ENCODE peak calls at places on chromosome 1, in eight cellular contexts. P, M, F, Z, K, D, O and W are unnamed samples.

GRCh38 chr1:151881479-151881878 is 27.8 kb downstream of the THEM4 start:
- DNase-seq in P (no peak), M (no peak), F (no peak), Z (no peak), K (no peak), D (no peak), O (no peak), W (no peak)

GRCh38 chr1:978069-978834 is 3.6 kb downstream of the PERM1 start:
- DNase-seq in P (no peak), M (no peak), F (no peak), Z (no peak), K (no peak), D (no peak), O (no peak), W (no peak)

GRCh38 chr1:1349256-1350012 is at the start of gene DVL1:
- DNase-seq in P (peak), M (peak), F (peak), Z (no peak), K (peak), D (peak), O (peak), W (peak)

GRCh38 chr1:227432181-227432535 is 113.9 kb upstream of the CDC42BPA start:
- DNase-seq in P (no peak), M (no peak), F (no peak), Z (no peak), K (no peak), D (no peak), O (no peak), W (no peak)

GRCh38 chr1:116915182-116915611 is 5.5 kb downstream of the PTGFRN start:
- DNase-seq in P (no peak), M (no peak), F (no peak), Z (no peak), K (no peak), D (peak), O (no peak), W (peak)

GRCh38 chr1:246797157-246797556 is 72.9 kb downstream of the SCCPDH start:
- DNase-seq in P (no peak), M (no peak), F (no peak), Z (no peak), K (no peak), D (no peak), O (no peak), W (no peak)

GRCh38 chr1:24621121-24621520 is 22.0 kb upstream of the SRRM1 start:
- DNase-seq in P (no peak), M (no peak), F (no peak), Z (no peak), K (no peak), D (no peak), O (no peak), W (no peak)

GRCh38 chr1:72938408-72938807 is 656.1 kb upstream of the NEGR1 start:
- DNase-seq in P (no peak), M (no peak), F (no peak), Z (no peak), K (no peak), D (no peak), O (no peak), W (no peak)

GRCh38 chr1:205335692-205336091 is 14.1 kb upstream of the NUAK2 start:
- DNase-seq in P (peak), M (peak), F (peak), Z (peak), K (peak), D (peak), O (peak), W (peak)

GRCh38 chr1:23202263-23202749 is 15.0 kb downstream of the HTR1D start:
- DNase-seq in P (no peak), M (no peak), F (no peak), Z (no peak), K (no peak), D (peak), O (no peak), W (no peak)

GRCh38 chr1:108559215-108560142 is at the start of gene EEIG2:
- DNase-seq in P (peak), M (peak), F (peak), Z (peak), K (peak), D (peak), O (peak), W (peak)

GRCh38 chr1:206754011-206754410 is 16.6 kb upstream of the IL19 start:
- DNase-seq in P (no peak), M (no peak), F (no peak), Z (no peak), K (no peak), D (peak), O (no peak), W (no peak)

GRCh38 chr1:167734227-167734626 is 12.4 kb downstream of the MPZL1 start:
- DNase-seq in P (no peak), M (no peak), F (no peak), Z (no peak), K (no peak), D (no peak), O (no peak), W (no peak)

GRCh38 chr1:202716654-202717053 is 6.4 kb upstream of the SYT2 start:
- DNase-seq in P (no peak), M (no peak), F (no peak), Z (no peak), K (no peak), D (no peak), O (no peak), W (no peak)

GRCh38 chr1:171346866-171347265 is 32.9 kb downstream of the FMO4 start:
- DNase-seq in P (no peak), M (no peak), F (no peak), Z (no peak), K (no peak), D (peak), O (no peak), W (no peak)

GRCh38 chr1:198771562-198772153 is 132.8 kb downstream of the PTPRC start:
- DNase-seq in P (no peak), M (no peak), F (no peak), Z (peak), K (no peak), D (peak), O (peak), W (peak)

GRCh38 chr1:156677616-156678596 is 699 bp upstream of the NES start:
- DNase-seq in P (peak), M (no peak), F (no peak), Z (peak), K (no peak), D (peak), O (peak), W (peak)

GRCh38 chr1:32250893-32251716 is at the start of gene LCK:
- DNase-seq in P (peak), M (peak), F (peak), Z (no peak), K (peak), D (no peak), O (peak), W (no peak)

GRCh38 chr1:209743145-209743482 is 12.7 kb upstream of the TRAF3IP3 start:
- DNase-seq in P (no peak), M (no peak), F (no peak), Z (no peak), K (no peak), D (peak), O (no peak), W (no peak)

GRCh38 chr1:213414346-213414745 is 363.3 kb downstream of the RPS6KC1 start:
- DNase-seq in P (no peak), M (no peak), F (no peak), Z (no peak), K (no peak), D (no peak), O (no peak), W (no peak)

GRCh38 chr1:24915819-24916602 is 14.1 kb downstream of the RUNX3 start:
- DNase-seq in P (no peak), M (no peak), F (no peak), Z (no peak), K (no peak), D (no peak), O (no peak), W (peak)

GRCh38 chr1:11649624-11650330 is 4.5 kb downstream of the FBXO2 start:
- DNase-seq in P (no peak), M (no peak), F (no peak), Z (no peak), K (no peak), D (no peak), O (peak), W (no peak)

GRCh38 chr1:8077602-8078001 is 51.5 kb upstream of the ERRFI1 start:
- DNase-seq in P (no peak), M (no peak), F (no peak), Z (no peak), K (no peak), D (peak), O (no peak), W (no peak)

GRCh38 chr1:29839726-29840125 is 603.4 kb downstream of the PTPRU start:
- DNase-seq in P (no peak), M (no peak), F (no peak), Z (no peak), K (no peak), D (no peak), O (no peak), W (no peak)

GRCh38 chr1:115492880-115493279 is 148.9 kb upstream of the VANGL1 start:
- DNase-seq in P (no peak), M (no peak), F (no peak), Z (no peak), K (no peak), D (peak), O (no peak), W (no peak)

GRCh38 chr1:174262747-174263241 is 103.5 kb downstream of the RABGAP1L start:
- DNase-seq in P (no peak), M (no peak), F (no peak), Z (peak), K (no peak), D (peak), O (no peak), W (no peak)

GRCh38 chr1:38133304-38133703 is 86.7 kb upstream of the POU3F1 start:
- DNase-seq in P (no peak), M (no peak), F (no peak), Z (no peak), K (no peak), D (no peak), O (no peak), W (no peak)

GRCh38 chr1:952201-952600 is 6.9 kb downstream of the NOC2L start:
- DNase-seq in P (no peak), M (no peak), F (no peak), Z (no peak), K (no peak), D (no peak), O (no peak), W (no peak)

GRCh38 chr1:205578780-205579571 is 52.8 kb downstream of the ELK4 start:
- DNase-seq in P (no peak), M (no peak), F (no peak), Z (no peak), K (no peak), D (no peak), O (no peak), W (no peak)

GRCh38 chr1:156012051-156012817 is 8.5 kb downstream of the SSR2 start:
- DNase-seq in P (no peak), M (no peak), F (no peak), Z (no peak), K (no peak), D (no peak), O (no peak), W (no peak)

GRCh38 chr1:42806593-42806992 is 10.3 kb upstream of the ERMAP start:
- DNase-seq in P (no peak), M (no peak), F (no peak), Z (no peak), K (no peak), D (no peak), O (no peak), W (no peak)

GRCh38 chr1:198125995-198126758 is 30.6 kb upstream of the NEK7 start:
- DNase-seq in P (no peak), M (no peak), F (no peak), Z (no peak), K (no peak), D (peak), O (no peak), W (no peak)

GRCh38 chr1:205046870-205047269 is 3.9 kb downstream of the CNTN2 start:
- DNase-seq in P (no peak), M (no peak), F (no peak), Z (no peak), K (no peak), D (no peak), O (no peak), W (no peak)

GRCh38 chr1:228151526-228151925 is 1.8 kb downstream of the GJC2 start:
- DNase-seq in P (no peak), M (no peak), F (no peak), Z (no peak), K (no peak), D (no peak), O (peak), W (no peak)

GRCh38 chr1:153542956-153543737 is 2.4 kb upstream of the S100A5 start:
- DNase-seq in P (no peak), M (no peak), F (no peak), Z (no peak), K (no peak), D (peak), O (no peak), W (no peak)

GRCh38 chr1:229507502-229507901 is 639 bp downstream of the NUP133 start:
- DNase-seq in P (no peak), M (no peak), F (no peak), Z (no peak), K (no peak), D (no peak), O (no peak), W (no peak)

GRCh38 chr1:55050283-55050682 is 10.9 kb downstream of the PCSK9 start:
- DNase-seq in P (no peak), M (no peak), F (no peak), Z (no peak), K (no peak), D (peak), O (no peak), W (no peak)

GRCh38 chr1:53949023-53949611 is 3.0 kb downstream of the LRRC42 start:
- DNase-seq in P (peak), M (peak), F (no peak), Z (peak), K (no peak), D (peak), O (peak), W (peak)